ENCODE peak calls at places on chromosomes 3 and 15, in ten cellular contexts. One of them, this sample, is unnamed.

GRCh38 chr3:122064318-122064717 is 9.2 kb downstream of the CD86 start:
- DNase-seq in NCI-H1092 treated with DMSO at 0.1 percent for 48 hours: no peak
- DNase-seq in AG08396: no peak
- DNase-seq in CD8-positive, alpha-beta T cell: no peak
- DNase-seq in sciatic nerve: no peak
- DNase-seq in H54: no peak
- DNase-seq in ELR: no peak
- DNase-seq in transverse colon: no peak
- DNase-seq in bronchial epithelial cell: no peak
- DNase-seq in MG63: no peak
- DNase-seq in this sample: no peak

GRCh38 chr15:78035319-78035718 is 42.2 kb downstream of the TBC1D2B start:
- DNase-seq in H54: no peak
- DNase-seq in AG08396: no peak
- DNase-seq in bronchial epithelial cell: no peak
- DNase-seq in NCI-H1092 treated with DMSO at 0.1 percent for 48 hours: no peak
- DNase-seq in CD8-positive, alpha-beta T cell: no peak
- DNase-seq in transverse colon: no peak
- DNase-seq in ELR: no peak
- DNase-seq in sciatic nerve: no peak
- DNase-seq in MG63: no peak
- DNase-seq in this sample: no peak

GRCh38 chr3:69823710-69824109 is 84.4 kb downstream of the MITF start:
- DNase-seq in bronchial epithelial cell: no peak
- DNase-seq in H54: peak; percentile 2
- DNase-seq in NCI-H1092 treated with DMSO at 0.1 percent for 48 hours: no peak
- DNase-seq in transverse colon: no peak
- DNase-seq in AG08396: no peak
- DNase-seq in ELR: peak; percentile 4
- DNase-seq in CD8-positive, alpha-beta T cell: no peak
- DNase-seq in sciatic nerve: no peak
- DNase-seq in MG63: no peak
- DNase-seq in this sample: no peak

GRCh38 chr3:50714953-50715352 is 40.2 kb downstream of the DOCK3 start:
- DNase-seq in ELR: no peak
- DNase-seq in MG63: no peak
- DNase-seq in NCI-H1092 treated with DMSO at 0.1 percent for 48 hours: no peak
- DNase-seq in transverse colon: no peak
- DNase-seq in H54: no peak
- DNase-seq in sciatic nerve: no peak
- DNase-seq in bronchial epithelial cell: peak; percentile 57
- DNase-seq in CD8-positive, alpha-beta T cell: no peak
- DNase-seq in AG08396: no peak
- DNase-seq in this sample: no peak

GRCh38 chr3:51269466-51269865 is 115.6 kb upstream of the MANF start:
- DNase-seq in ELR: peak; percentile 22
- DNase-seq in CD8-positive, alpha-beta T cell: no peak
- DNase-seq in bronchial epithelial cell: peak; percentile 45
- DNase-seq in transverse colon: no peak
- DNase-seq in H54: no peak
- DNase-seq in sciatic nerve: no peak
- DNase-seq in NCI-H1092 treated with DMSO at 0.1 percent for 48 hours: no peak
- DNase-seq in MG63: no peak
- DNase-seq in AG08396: no peak
- DNase-seq in this sample: no peak

GRCh38 chr3:46693038-46693896 is at the start of gene ALS2CL:
- DNase-seq in NCI-H1092 treated with DMSO at 0.1 percent for 48 hours: no peak
- DNase-seq in transverse colon: peak; percentile 81
- DNase-seq in bronchial epithelial cell: peak; percentile 51
- DNase-seq in AG08396: peak; percentile 84
- DNase-seq in CD8-positive, alpha-beta T cell: peak; percentile 84
- DNase-seq in H54: peak; percentile 73
- DNase-seq in sciatic nerve: peak; percentile 74
- DNase-seq in MG63: peak; percentile 12
- DNase-seq in ELR: peak; percentile 53
- DNase-seq in this sample: peak; percentile 59

GRCh38 chr3:100562224-100562857 is 47.1 kb upstream of the ADGRG7 start:
- DNase-seq in MG63: no peak
- DNase-seq in AG08396: no peak
- DNase-seq in NCI-H1092 treated with DMSO at 0.1 percent for 48 hours: no peak
- DNase-seq in H54: no peak
- DNase-seq in bronchial epithelial cell: peak; percentile 77
- DNase-seq in sciatic nerve: no peak
- DNase-seq in transverse colon: no peak
- DNase-seq in ELR: no peak
- DNase-seq in CD8-positive, alpha-beta T cell: no peak
- DNase-seq in this sample: no peak

GRCh38 chr3:133576169-133576568 is 2.7 kb downstream of the CDV3 start:
- DNase-seq in NCI-H1092 treated with DMSO at 0.1 percent for 48 hours: no peak
- DNase-seq in sciatic nerve: no peak
- DNase-seq in transverse colon: no peak
- DNase-seq in H54: no peak
- DNase-seq in AG08396: no peak
- DNase-seq in MG63: no peak
- DNase-seq in bronchial epithelial cell: no peak
- DNase-seq in ELR: no peak
- DNase-seq in CD8-positive, alpha-beta T cell: no peak
- DNase-seq in this sample: peak; percentile 57

GRCh38 chr3:187066228-187066995 is 72.9 kb downstream of the RPL39L start:
- DNase-seq in CD8-positive, alpha-beta T cell: peak; percentile 62
- DNase-seq in NCI-H1092 treated with DMSO at 0.1 percent for 48 hours: peak; percentile 12
- DNase-seq in sciatic nerve: no peak
- DNase-seq in bronchial epithelial cell: peak; percentile 73
- DNase-seq in AG08396: peak; percentile 8
- DNase-seq in H54: peak; percentile 39
- DNase-seq in transverse colon: no peak
- DNase-seq in MG63: peak; percentile 70
- DNase-seq in ELR: peak; percentile 67
- DNase-seq in this sample: peak; percentile 95

GRCh38 chr3:104909721-104910120 is 457.0 kb upstream of the ALCAM start:
- DNase-seq in CD8-positive, alpha-beta T cell: no peak
- DNase-seq in NCI-H1092 treated with DMSO at 0.1 percent for 48 hours: peak; percentile 47
- DNase-seq in transverse colon: no peak
- DNase-seq in MG63: no peak
- DNase-seq in sciatic nerve: no peak
- DNase-seq in bronchial epithelial cell: no peak
- DNase-seq in ELR: peak; percentile 73
- DNase-seq in H54: no peak
- DNase-seq in AG08396: no peak
- DNase-seq in this sample: no peak

GRCh38 chr3:43288366-43288765 is 2.0 kb downstream of the SNRK start:
- DNase-seq in NCI-H1092 treated with DMSO at 0.1 percent for 48 hours: no peak
- DNase-seq in CD8-positive, alpha-beta T cell: no peak
- DNase-seq in H54: no peak
- DNase-seq in sciatic nerve: no peak
- DNase-seq in MG63: no peak
- DNase-seq in transverse colon: no peak
- DNase-seq in ELR: peak; percentile 54
- DNase-seq in AG08396: peak; percentile 59
- DNase-seq in bronchial epithelial cell: peak; percentile 21
- DNase-seq in this sample: no peak

GRCh38 chr3:13069495-13069894 is 3.7 kb downstream of the IQSEC1 start:
- DNase-seq in ELR: no peak
- DNase-seq in NCI-H1092 treated with DMSO at 0.1 percent for 48 hours: no peak
- DNase-seq in H54: no peak
- DNase-seq in bronchial epithelial cell: no peak
- DNase-seq in MG63: no peak
- DNase-seq in CD8-positive, alpha-beta T cell: peak; percentile 73
- DNase-seq in AG08396: no peak
- DNase-seq in transverse colon: peak; percentile 37
- DNase-seq in sciatic nerve: no peak
- DNase-seq in this sample: no peak

GRCh38 chr15:50058231-50058630 is 60.8 kb downstream of the ATP8B4 start:
- DNase-seq in H54: no peak
- DNase-seq in bronchial epithelial cell: no peak
- DNase-seq in MG63: no peak
- DNase-seq in sciatic nerve: no peak
- DNase-seq in ELR: no peak
- DNase-seq in AG08396: no peak
- DNase-seq in NCI-H1092 treated with DMSO at 0.1 percent for 48 hours: peak; percentile 20
- DNase-seq in transverse colon: no peak
- DNase-seq in CD8-positive, alpha-beta T cell: no peak
- DNase-seq in this sample: no peak

GRCh38 chr15:69568621-69569020 is 116.0 kb downstream of the RPLP1 start:
- DNase-seq in AG08396: peak; percentile 82
- DNase-seq in sciatic nerve: no peak
- DNase-seq in H54: no peak
- DNase-seq in ELR: peak; percentile 63
- DNase-seq in bronchial epithelial cell: peak; percentile 39
- DNase-seq in CD8-positive, alpha-beta T cell: no peak
- DNase-seq in NCI-H1092 treated with DMSO at 0.1 percent for 48 hours: no peak
- DNase-seq in transverse colon: no peak
- DNase-seq in MG63: peak; percentile 68
- DNase-seq in this sample: no peak

This sample was measured in T47D.